ENCODE peak calls at places on chromosomes 12 and 14, in six cellular contexts. C, P, Q, N, I and K are unnamed samples.

GRCh38 chr12:94099191-94099983 is 49.0 kb upstream of the PLXNC1 start:
- DNase-seq in C (peak; percentile 54), P (no peak), Q (no peak), N (no peak), I (no peak), K (no peak)

GRCh38 chr14:100539319-100539645 is 47.9 kb downstream of the BEGAIN start:
- DNase-seq in C (peak; percentile 31), P (no peak), Q (no peak), N (no peak), I (no peak), K (no peak)

GRCh38 chr14:22391908-22392307 is 197.1 kb downstream of the DAD1 start:
- DNase-seq in C (no peak), P (peak; percentile 63), Q (no peak), N (peak; percentile 68), I (no peak), K (peak; percentile 89)

GRCh38 chr14:77804592-77804991 is 4.7 kb downstream of the ADCK1 start:
- DNase-seq in C (no peak), P (peak; percentile 40), Q (peak; percentile 41), N (no peak), I (no peak), K (peak; percentile 57)

GRCh38 chr12:47272412-47273190 is 192.8 kb upstream of the AMIGO2 start:
- DNase-seq in C (no peak), P (no peak), Q (no peak), N (no peak), I (no peak), K (no peak)

GRCh38 chr14:76050797-76051392 is 65.3 kb downstream of the IFT43 start:
- DNase-seq in C (no peak), P (peak; percentile 57), Q (peak; percentile 71), N (peak; percentile 21), I (peak; percentile 3), K (peak; percentile 69)

GRCh38 chr12:101297661-101298060 is 17.8 kb downstream of the UTP20 start:
- DNase-seq in C (no peak), P (no peak), Q (no peak), N (no peak), I (no peak), K (no peak)

GRCh38 chr14:101823511-101824120 is 62.1 kb downstream of the PPP2R5C start:
- DNase-seq in C (no peak), P (peak; percentile 41), Q (peak; percentile 78), N (peak; percentile 68), I (peak; percentile 76), K (peak; percentile 85)

GRCh38 chr14:50018236-50019210 is 97.8 kb downstream of the VCPKMT start:
- DNase-seq in C (no peak), P (no peak), Q (no peak), N (no peak), I (no peak), K (no peak)

GRCh38 chr12:100758083-100758482 is 36.5 kb upstream of the ANO4 start:
- DNase-seq in C (no peak), P (no peak), Q (no peak), N (no peak), I (no peak), K (no peak)

GRCh38 chr12:53053223-53054111 is 3.6 kb downstream of the TNS2 start:
- DNase-seq in C (peak; percentile 87), P (no peak), Q (peak; percentile 61), N (no peak), I (no peak), K (peak; percentile 47)

GRCh38 chr14:101127239-101127638 is 223.7 kb upstream of the RTL1 start:
- DNase-seq in C (peak; percentile 13), P (no peak), Q (no peak), N (no peak), I (no peak), K (no peak)

GRCh38 chr12:28958553-28959195 is 190.4 kb upstream of the FAR2 start:
- DNase-seq in C (no peak), P (no peak), Q (no peak), N (no peak), I (no peak), K (no peak)

GRCh38 chr12:117063162-117063911 is 35.9 kb downstream of the TESC start:
- DNase-seq in C (no peak), P (no peak), Q (peak; percentile 58), N (peak; percentile 55), I (no peak), K (peak; percentile 32)

GRCh38 chr12:74624206-74624605 is 86.6 kb downstream of the ATXN7L3B start:
- DNase-seq in C (no peak), P (no peak), Q (no peak), N (no peak), I (no peak), K (no peak)

GRCh38 chr12:6996040-6996441 is 22.2 kb downstream of the LPCAT3 start:
- DNase-seq in C (no peak), P (no peak), Q (no peak), N (no peak), I (no peak), K (no peak)

GRCh38 chr12:130342442-130342841 is 4.8 kb downstream of the PIWIL1 start:
- DNase-seq in C (no peak), P (no peak), Q (no peak), N (no peak), I (no peak), K (no peak)

GRCh38 chr12:103930787-103931536 is 752 bp downstream of the HSP90B1 start:
- DNase-seq in C (peak; percentile 57), P (peak; percentile 37), Q (no peak), N (no peak), I (no peak), K (peak; percentile 68)

GRCh38 chr12:132197581-132198281 is 53.5 kb downstream of the NOC4L start:
- DNase-seq in C (no peak), P (no peak), Q (no peak), N (no peak), I (no peak), K (no peak)

GRCh38 chr14:25122188-25122587 is 72.2 kb upstream of the STXBP6 start:
- DNase-seq in C (no peak), P (no peak), Q (no peak), N (no peak), I (no peak), K (no peak)

GRCh38 chr12:32843528-32844095 is 53.0 kb downstream of the PKP2 start:
- DNase-seq in C (no peak), P (no peak), Q (no peak), N (no peak), I (no peak), K (no peak)

GRCh38 chr14:24834951-24835350 is 201.0 kb upstream of the GZMB start:
- DNase-seq in C (no peak), P (no peak), Q (no peak), N (no peak), I (no peak), K (no peak)

GRCh38 chr14:60657609-60657983 is 8.3 kb upstream of the SIX1 start:
- DNase-seq in C (peak; percentile 44), P (no peak), Q (no peak), N (no peak), I (no peak), K (peak; percentile 23)

GRCh38 chr12:32502693-32503510 is 103.5 kb downstream of the FGD4 start:
- DNase-seq in C (no peak), P (no peak), Q (no peak), N (no peak), I (no peak), K (no peak)

GRCh38 chr12:65362231-65362630 is 83.7 kb downstream of the MSRB3 start:
- DNase-seq in C (no peak), P (no peak), Q (no peak), N (no peak), I (no peak), K (no peak)

GRCh38 chr12:116406529-116406928 is 129.0 kb upstream of the MED13L start:
- DNase-seq in C (no peak), P (no peak), Q (no peak), N (no peak), I (no peak), K (peak; percentile 38)

GRCh38 chr14:84806627-84807026 is 723.3 kb upstream of the FLRT2 start:
- DNase-seq in C (no peak), P (no peak), Q (no peak), N (no peak), I (no peak), K (no peak)

GRCh38 chr12:132560421-132560830 is 50.0 kb downstream of the LRCOL1 start:
- DNase-seq in C (peak; percentile 68), P (peak; percentile 49), Q (peak; percentile 19), N (no peak), I (no peak), K (peak; percentile 24)

GRCh38 chr12:26845984-26846383 is 13.0 kb upstream of the ITPR2 start:
- DNase-seq in C (no peak), P (no peak), Q (no peak), N (no peak), I (no peak), K (no peak)

GRCh38 chr12:26011099-26011498 is 52.6 kb downstream of the RASSF8 start:
- DNase-seq in C (no peak), P (no peak), Q (no peak), N (no peak), I (no peak), K (no peak)

GRCh38 chr14:65794674-65795279 is 382.2 kb downstream of the FUT8 start:
- DNase-seq in C (no peak), P (no peak), Q (no peak), N (no peak), I (no peak), K (no peak)

GRCh38 chr14:75254381-75254821 is 24.2 kb upstream of the FOS start:
- DNase-seq in C (peak; percentile 87), P (no peak), Q (no peak), N (no peak), I (no peak), K (no peak)

GRCh38 chr14:54132485-54132884 is 175.9 kb upstream of the BMP4 start:
- DNase-seq in C (no peak), P (no peak), Q (no peak), N (no peak), I (no peak), K (no peak)

GRCh38 chr12:112419269-112420133 is 754 bp downstream of the PTPN11 start:
- DNase-seq in C (peak; percentile 73), P (no peak), Q (peak; percentile 29), N (no peak), I (no peak), K (peak; percentile 29)

GRCh38 chr12:109387425-109388166 is 39.9 kb downstream of the MYO1H start:
- DNase-seq in C (no peak), P (peak; percentile 26), Q (peak; percentile 7), N (no peak), I (no peak), K (peak; percentile 45)

GRCh38 chr14:61841145-61841544 is 78.9 kb downstream of the SNAPC1 start:
- DNase-seq in C (no peak), P (no peak), Q (no peak), N (no peak), I (no peak), K (no peak)

GRCh38 chr12:120453977-120454376 is 7.7 kb downstream of the GATC start:
- DNase-seq in C (no peak), P (peak; percentile 50), Q (peak; percentile 40), N (no peak), I (no peak), K (peak; percentile 52)

GRCh38 chr12:32025906-32026305 is 66.7 kb downstream of the RESF1 start:
- DNase-seq in C (no peak), P (no peak), Q (peak; percentile 73), N (peak; percentile 24), I (peak; percentile 42), K (peak; percentile 63)

GRCh38 chr12:121520586-121521086 is 60.2 kb downstream of the KDM2B start:
- DNase-seq in C (no peak), P (no peak), Q (no peak), N (no peak), I (no peak), K (peak; percentile 61)